ENCODE peak calls at places on chromosomes 16 and 17, in seven cellular contexts. One of them, this sample, is unnamed.

GRCh38 chr16:56726283-56726682 is 3.6 kb upstream of the NUP93 start:
- DNase-seq in kidney tubule cell: no peak
- DNase-seq in stomach: no peak
- DNase-seq in cardiac muscle cell: no peak
- DNase-seq in activated T-helper 1 cell treated with anti-CD3 and anti-CD28 coated beads, Interleukin-2, amount 50 U/mL, for 16 hours: no peak
- DNase-seq in body of pancreas: no peak
- DNase-seq in fibroblast of the conjunctiva: no peak
- DNase-seq in this sample: no peak

GRCh38 chr16:66250686-66251405 is 115.6 kb upstream of the CDH5 start:
- DNase-seq in cardiac muscle cell: no peak
- DNase-seq in stomach: peak
- DNase-seq in kidney tubule cell: no peak
- DNase-seq in activated T-helper 1 cell treated with anti-CD3 and anti-CD28 coated beads, Interleukin-2, amount 50 U/mL, for 16 hours: no peak
- DNase-seq in body of pancreas: peak
- DNase-seq in fibroblast of the conjunctiva: peak
- DNase-seq in this sample: peak

GRCh38 chr17:58325289-58325726 is 3.3 kb downstream of the TSPOAP1 start:
- DNase-seq in activated T-helper 1 cell treated with anti-CD3 and anti-CD28 coated beads, Interleukin-2, amount 50 U/mL, for 16 hours: no peak
- DNase-seq in stomach: no peak
- DNase-seq in fibroblast of the conjunctiva: no peak
- DNase-seq in body of pancreas: no peak
- DNase-seq in cardiac muscle cell: peak
- DNase-seq in kidney tubule cell: no peak
- DNase-seq in this sample: no peak

GRCh38 chr16:370980-371728 is 816 bp upstream of the MRPL28 start:
- DNase-seq in body of pancreas: no peak
- DNase-seq in stomach: no peak
- DNase-seq in activated T-helper 1 cell treated with anti-CD3 and anti-CD28 coated beads, Interleukin-2, amount 50 U/mL, for 16 hours: no peak
- DNase-seq in kidney tubule cell: no peak
- DNase-seq in cardiac muscle cell: no peak
- DNase-seq in fibroblast of the conjunctiva: no peak
- DNase-seq in this sample: no peak

GRCh38 chr16:733382-734207 is 6.7 kb downstream of the HAGHL start:
- DNase-seq in stomach: no peak
- DNase-seq in activated T-helper 1 cell treated with anti-CD3 and anti-CD28 coated beads, Interleukin-2, amount 50 U/mL, for 16 hours: no peak
- DNase-seq in cardiac muscle cell: peak
- DNase-seq in kidney tubule cell: no peak
- DNase-seq in fibroblast of the conjunctiva: no peak
- DNase-seq in body of pancreas: no peak
- DNase-seq in this sample: no peak

GRCh38 chr16:762595-763268 is 2.2 kb downstream of the MSLN start:
- DNase-seq in cardiac muscle cell: no peak
- DNase-seq in fibroblast of the conjunctiva: no peak
- DNase-seq in kidney tubule cell: no peak
- DNase-seq in stomach: no peak
- DNase-seq in activated T-helper 1 cell treated with anti-CD3 and anti-CD28 coated beads, Interleukin-2, amount 50 U/mL, for 16 hours: no peak
- DNase-seq in body of pancreas: no peak
- DNase-seq in this sample: no peak

GRCh38 chr16:22322741-22323140 is 25.5 kb downstream of the POLR3E start:
- DNase-seq in cardiac muscle cell: no peak
- DNase-seq in kidney tubule cell: no peak
- DNase-seq in fibroblast of the conjunctiva: no peak
- DNase-seq in body of pancreas: no peak
- DNase-seq in activated T-helper 1 cell treated with anti-CD3 and anti-CD28 coated beads, Interleukin-2, amount 50 U/mL, for 16 hours: no peak
- DNase-seq in stomach: no peak
- DNase-seq in this sample: no peak

GRCh38 chr16:74721716-74722115 is 21.1 kb upstream of the MLKL start:
- DNase-seq in activated T-helper 1 cell treated with anti-CD3 and anti-CD28 coated beads, Interleukin-2, amount 50 U/mL, for 16 hours: no peak
- DNase-seq in body of pancreas: no peak
- DNase-seq in kidney tubule cell: no peak
- DNase-seq in fibroblast of the conjunctiva: no peak
- DNase-seq in stomach: no peak
- DNase-seq in cardiac muscle cell: no peak
- DNase-seq in this sample: no peak

GRCh38 chr17:27733771-27734170 is 66.6 kb downstream of the NOS2 start:
- DNase-seq in cardiac muscle cell: no peak
- DNase-seq in activated T-helper 1 cell treated with anti-CD3 and anti-CD28 coated beads, Interleukin-2, amount 50 U/mL, for 16 hours: no peak
- DNase-seq in fibroblast of the conjunctiva: no peak
- DNase-seq in body of pancreas: no peak
- DNase-seq in kidney tubule cell: no peak
- DNase-seq in stomach: no peak
- DNase-seq in this sample: no peak

GRCh38 chr17:38705803-38706624 is 941 bp downstream of the MLLT6 start:
- DNase-seq in kidney tubule cell: peak
- DNase-seq in cardiac muscle cell: peak
- DNase-seq in stomach: peak
- DNase-seq in body of pancreas: peak
- DNase-seq in fibroblast of the conjunctiva: no peak
- DNase-seq in activated T-helper 1 cell treated with anti-CD3 and anti-CD28 coated beads, Interleukin-2, amount 50 U/mL, for 16 hours: no peak
- DNase-seq in this sample: no peak

This sample was measured in A172.